ENCODE peak calls at places on chromosomes 6 and 20, in ten cellular contexts. B is Panc1, G is BJ, N is body of pancreas, L is DND-41, X is WTC11, E is pancreas, W is spleen, C is AG09319, Y is psoas muscle. P is an unnamed sample.

GRCh38 chr20:38139919-38140753 is 24.9 kb downstream of the TGM2 start:
- DNase-seq in B (no peak), G (no peak), N (no peak), L (no peak), X (no peak), E (no peak), W (peak), C (no peak), Y (no peak), P (no peak)

GRCh38 chr20:1467355-1468116 is 887 bp upstream of the NSFL1C start:
- DNase-seq in B (no peak), G (no peak), N (peak), L (no peak), X (no peak), E (peak), W (peak), C (no peak), Y (no peak), P (no peak)

GRCh38 chr6:69019832-69020231 is 384.8 kb downstream of the ADGRB3 start:
- DNase-seq in B (no peak), G (no peak), N (no peak), L (no peak), X (no peak), E (no peak), W (no peak), C (no peak), Y (no peak), P (no peak)

GRCh38 chr6:1481326-1481725 is 92.0 kb downstream of the FOXF2 start:
- DNase-seq in B (no peak), G (peak), N (no peak), L (no peak), X (no peak), E (no peak), W (no peak), C (peak), Y (no peak), P (no peak)

GRCh38 chr20:51311636-51312479 is 230.7 kb downstream of the NFATC2 start:
- DNase-seq in B (no peak), G (no peak), N (no peak), L (no peak), X (peak), E (no peak), W (no peak), C (no peak), Y (no peak), P (no peak)

GRCh38 chr6:31462964-31463940 is 34.7 kb upstream of the MICB start:
- DNase-seq in B (no peak), G (peak), N (peak), L (no peak), X (peak), E (peak), W (peak), C (no peak), Y (peak), P (peak)

GRCh38 chr20:63651942-63652191 is 1.4 kb downstream of the STMN3 start:
- DNase-seq in B (no peak), G (no peak), N (peak), L (no peak), X (no peak), E (peak), W (peak), C (no peak), Y (no peak), P (peak)

GRCh38 chr6:129598244-129599187 is 111.5 kb downstream of the ARHGAP18 start:
- DNase-seq in B (peak), G (no peak), N (no peak), L (peak), X (no peak), E (no peak), W (no peak), C (peak), Y (no peak), P (no peak)

GRCh38 chr6:113735487-113735886 is 121.7 kb upstream of the MARCKS start:
- DNase-seq in B (no peak), G (no peak), N (no peak), L (no peak), X (no peak), E (no peak), W (no peak), C (no peak), Y (no peak), P (no peak)

GRCh38 chr6:128725271-128726233 is 157.4 kb upstream of the LAMA2 start:
- DNase-seq in B (peak), G (no peak), N (no peak), L (peak), X (no peak), E (no peak), W (no peak), C (no peak), Y (no peak), P (no peak)

GRCh38 chr20:6765469-6766058 is 1.9 kb upstream of the BMP2 start:
- DNase-seq in B (no peak), G (peak), N (peak), L (no peak), X (no peak), E (no peak), W (no peak), C (peak), Y (no peak), P (no peak)

GRCh38 chr6:41271901-41272395 is 14.5 kb downstream of the TREM1 start:
- DNase-seq in B (no peak), G (no peak), N (no peak), L (peak), X (no peak), E (no peak), W (peak), C (no peak), Y (peak), P (no peak)

GRCh38 chr6:41724638-41725501 is 10.5 kb downstream of the TFEB start:
- DNase-seq in B (no peak), G (no peak), N (no peak), L (no peak), X (no peak), E (no peak), W (no peak), C (no peak), Y (no peak), P (no peak)

DNA sequence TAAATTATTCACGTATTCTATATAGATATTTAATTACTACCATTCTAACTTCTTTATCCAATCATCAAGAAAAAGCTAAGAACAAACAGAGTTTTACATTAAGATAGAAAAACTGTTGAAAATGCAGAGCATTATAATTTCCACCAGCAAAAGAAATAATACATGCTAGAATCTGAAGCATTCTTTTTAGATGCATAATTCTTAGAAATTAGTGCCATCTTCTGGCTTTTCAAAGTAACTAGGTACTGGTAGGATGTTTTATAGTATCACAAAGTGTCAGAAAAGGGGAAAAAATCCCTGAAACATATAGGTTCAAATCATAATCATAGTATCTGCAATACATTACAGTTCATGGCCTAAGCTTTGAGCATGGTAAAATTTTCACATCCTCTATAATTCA is 178.9 kb downstream of the PHF3 start:
- DNase-seq in B (no peak), G (no peak), N (no peak), L (no peak), X (no peak), E (no peak), W (no peak), C (no peak), Y (no peak), P (no peak)
- TF ChIP-seq CTCF in B (no peak), G (peak), N (no peak), L (no peak), X (no peak), E (no peak), W (no peak), C (no peak), Y (no peak), P (no peak)

DNA sequence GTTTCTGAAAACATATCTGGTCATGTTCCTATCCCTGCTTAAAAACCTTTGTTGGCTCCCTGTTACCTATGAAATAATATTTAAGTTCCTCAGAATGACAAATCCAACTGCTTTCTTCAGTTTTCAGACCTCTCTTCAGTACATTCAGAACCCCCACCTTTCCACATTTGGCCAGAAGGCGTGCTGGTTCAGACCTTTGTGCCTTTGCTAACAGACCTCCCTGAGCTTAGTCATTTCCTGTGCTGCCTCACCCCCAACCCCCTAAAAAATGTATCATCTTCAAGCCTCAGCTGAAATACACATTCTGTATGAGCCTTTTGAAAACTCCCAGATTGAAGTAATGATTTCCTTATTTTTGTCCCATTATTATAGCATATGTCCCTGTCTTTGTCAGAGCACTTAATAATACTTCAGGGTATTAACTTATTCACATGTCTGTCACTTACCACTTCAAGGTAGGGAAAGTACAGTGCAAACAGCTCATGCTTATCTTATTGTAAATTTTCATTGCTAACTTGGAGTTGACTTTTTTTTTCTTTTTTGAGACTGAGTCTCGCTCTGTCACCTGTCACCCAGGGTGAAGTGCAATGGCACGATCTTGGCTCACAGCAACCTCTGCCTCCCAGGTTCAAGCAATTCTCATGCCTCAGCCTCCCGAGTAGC is 19.7 kb downstream of the FAM217A start:
- DNase-seq in B (peak), G (peak), N (no peak), L (peak), X (no peak), E (no peak), W (no peak), C (peak), Y (no peak), P (peak)
- TF ChIP-seq CTCF in B (no peak), G (peak), N (no peak), L (no peak), X (no peak), E (no peak), W (no peak), C (peak), Y (no peak), P (peak)

GRCh38 chr6:73372516-73372915 is 2.8 kb upstream of the OOEP start:
- DNase-seq in B (no peak), G (no peak), N (no peak), L (no peak), X (no peak), E (no peak), W (no peak), C (no peak), Y (no peak), P (no peak)

GRCh38 chr6:73369563-73369962 is at the start of gene OOEP:
- DNase-seq in B (no peak), G (no peak), N (no peak), L (no peak), X (no peak), E (no peak), W (no peak), C (no peak), Y (no peak), P (no peak)

GRCh38 chr6:73377225-73377624 is 7.5 kb upstream of the OOEP start:
- DNase-seq in B (no peak), G (no peak), N (no peak), L (no peak), X (no peak), E (no peak), W (no peak), C (no peak), Y (no peak), P (no peak)

GRCh38 chr6:73371984-73372383 is 2.3 kb upstream of the OOEP start:
- DNase-seq in B (no peak), G (no peak), N (no peak), L (no peak), X (no peak), E (no peak), W (no peak), C (no peak), Y (no peak), P (no peak)

GRCh38 chr6:73375216-73375615 is 5.5 kb upstream of the OOEP start:
- DNase-seq in B (no peak), G (no peak), N (no peak), L (no peak), X (no peak), E (no peak), W (no peak), C (no peak), Y (no peak), P (no peak)
- TF ChIP-seq CTCF in B (no peak), G (no peak), N (no peak), L (no peak), X (no peak), E (no peak), W (no peak), C (no peak), Y (no peak), P (no peak)

GRCh38 chr6:4031442-4031841 is 47.5 kb downstream of the FAM217A start:
- DNase-seq in B (no peak), G (no peak), N (no peak), L (no peak), X (no peak), E (no peak), W (no peak), C (no peak), Y (no peak), P (no peak)
- TF ChIP-seq CTCF in B (no peak), G (no peak), N (no peak), L (no peak), X (no peak), E (no peak), W (no peak), C (no peak), Y (no peak), P (no peak)

DNA sequence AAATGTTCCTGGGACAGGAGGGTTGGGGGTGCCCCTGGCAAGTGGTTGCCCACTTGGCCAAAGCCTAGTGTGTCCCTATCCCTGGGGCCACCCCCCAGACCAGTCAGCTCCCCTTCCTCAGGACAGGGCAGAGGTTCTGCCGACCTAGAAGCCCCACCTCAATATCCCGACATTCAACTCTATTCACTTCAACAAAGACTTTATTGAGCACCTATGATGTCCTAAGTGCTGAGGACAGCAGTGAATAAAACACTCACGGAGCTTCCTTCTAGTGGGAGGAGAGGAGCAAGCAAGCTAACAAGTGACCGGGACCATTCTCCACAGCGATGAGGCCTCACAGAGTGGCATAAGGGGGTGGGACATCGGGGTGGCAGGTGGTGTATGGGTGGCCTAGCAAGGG is 52.7 kb downstream of the GRM4 start:
- DNase-seq in B (no peak), G (no peak), N (no peak), L (no peak), X (no peak), E (no peak), W (no peak), C (no peak), Y (no peak), P (no peak)
- TF ChIP-seq CTCF in B (no peak), G (no peak), N (no peak), L (no peak), X (no peak), E (no peak), W (no peak), C (no peak), Y (no peak), P (no peak)

DNA sequence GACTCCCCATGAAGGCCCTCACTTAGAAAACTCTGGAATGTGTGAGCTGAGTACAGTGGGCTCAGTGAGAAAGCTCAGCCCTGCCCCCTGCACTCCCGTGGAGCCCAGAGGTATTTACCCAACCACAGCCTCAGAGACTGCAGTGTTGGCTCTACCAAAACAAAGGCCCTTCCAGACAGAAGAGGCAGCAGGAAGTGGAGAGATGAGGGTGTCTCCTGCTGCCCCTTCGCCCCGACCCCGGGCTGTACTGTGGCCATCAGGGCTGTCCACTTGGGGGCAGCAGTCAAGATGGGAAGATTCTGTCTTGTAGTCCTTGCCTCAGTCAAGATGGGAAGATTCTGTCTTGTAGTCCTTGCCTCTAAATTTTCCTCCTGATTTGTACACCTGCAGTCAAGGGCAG is 341.3 kb downstream of the TAF4 start:
- DNase-seq in B (no peak), G (no peak), N (no peak), L (no peak), X (peak), E (no peak), W (no peak), C (no peak), Y (no peak), P (no peak)
- TF ChIP-seq CTCF in B (no peak), G (peak), N (no peak), L (peak), X (peak), E (no peak), W (no peak), C (peak), Y (no peak), P (no peak)